ENCODE peak calls at places on chromosomes 7 and 10, in ten cellular contexts. G is GM23338, P is HepG2, H is spleen, C is prostate gland, V is Panc1, B is HL-60, W is endothelial cell of umbilical vein, U is H1, E is breast epithelium. S is an unnamed sample.

GRCh38 chr7:148011753-148012152 is 578.8 kb upstream of the C7orf33 start:
- DNase-seq in P (no peak), V (no peak), G (peak), U (no peak), W (no peak), E (no peak), C (no peak), B (no peak), H (no peak), S (no peak)

GRCh38 chr7:136114966-136115762 is 138.0 kb upstream of the MTPN start:
- DNase-seq in B (peak), E (no peak), C (no peak), V (peak), H (peak), W (peak), P (peak), U (peak), G (peak), S (no peak)

GRCh38 chr7:10121641-10122040 is 852.0 kb upstream of the PHF14 start:
- DNase-seq in V (no peak), G (peak), W (peak), C (no peak), H (no peak), E (no peak), B (no peak), U (no peak), P (no peak), S (no peak)

GRCh38 chr10:84355106-84355505 is 26.7 kb downstream of the CCSER2 start:
- DNase-seq in H (no peak), C (no peak), P (no peak), V (no peak), G (no peak), E (no peak), W (peak), U (no peak), B (no peak), S (no peak)

GRCh38 chr7:75536491-75536890 is 44.4 kb downstream of the SPDYE5 start:
- DNase-seq in C (no peak), G (no peak), B (no peak), U (peak), H (no peak), P (no peak), E (no peak), V (no peak), W (no peak), S (peak)

GRCh38 chr7:39637400-39637799 is 14.0 kb downstream of the RALA start:
- DNase-seq in C (no peak), G (no peak), B (no peak), E (no peak), V (no peak), H (no peak), P (no peak), W (no peak), U (no peak), S (no peak)

GRCh38 chr7:75624134-75624832 is 114.5 kb downstream of the HIP1 start:
- DNase-seq in V (no peak), C (no peak), E (no peak), B (peak), U (no peak), G (no peak), H (peak), W (no peak), P (no peak), S (peak)

GRCh38 chr10:9297580-9297979 is 1243.1 kb downstream of the GATA3 start:
- DNase-seq in P (no peak), G (no peak), H (no peak), W (no peak), V (no peak), C (no peak), U (no peak), B (no peak), E (no peak), S (no peak)

GRCh38 chr10:47364366-47364765 is 16.2 kb downstream of the RBP3 start:
- DNase-seq in B (no peak), E (no peak), G (no peak), H (no peak), W (no peak), C (no peak), P (no peak), U (no peak), V (no peak), S (no peak)

GRCh38 chr7:88302486-88302885 is 4.2 kb downstream of the STEAP4 start:
- DNase-seq in G (no peak), W (no peak), U (no peak), C (no peak), V (no peak), E (no peak), P (no peak), H (no peak), B (no peak), S (no peak)

GRCh38 chr7:29877196-29877595 is 70.9 kb downstream of the WIPF3 start:
- DNase-seq in U (no peak), E (no peak), B (no peak), P (peak), C (no peak), W (no peak), V (no peak), H (no peak), G (no peak), S (no peak)

GRCh38 chr10:109062371-109062770 is 860.9 kb downstream of the XPNPEP1 start:
- DNase-seq in C (no peak), W (no peak), G (no peak), H (no peak), P (no peak), E (no peak), V (no peak), U (no peak), B (no peak), S (no peak)

GRCh38 chr10:96614515-96614914 is 27.7 kb upstream of the TM9SF3 start:
- DNase-seq in P (peak), V (no peak), E (no peak), H (no peak), C (no peak), B (no peak), U (no peak), W (peak), G (no peak), S (no peak)

GRCh38 chr10:13118784-13119133 is 18.8 kb downstream of the OPTN start:
- DNase-seq in B (no peak), W (no peak), H (no peak), E (no peak), G (no peak), U (no peak), V (no peak), P (no peak), C (no peak), S (no peak)

GRCh38 chr10:98357208-98357836 is 57.7 kb downstream of the PYROXD2 start:
- DNase-seq in P (no peak), H (no peak), V (no peak), U (no peak), B (no peak), C (no peak), W (no peak), E (no peak), G (no peak), S (no peak)

GRCh38 chr10:89389254-89389653 is 3.2 kb upstream of the IFIT1 start:
- DNase-seq in B (no peak), H (no peak), E (no peak), W (peak), C (no peak), P (peak), U (no peak), V (no peak), G (peak), S (no peak)

GRCh38 chr7:14835399-14835798 is 67.2 kb downstream of the DGKB start:
- DNase-seq in V (no peak), H (no peak), B (no peak), C (no peak), G (no peak), E (no peak), P (no peak), W (no peak), U (no peak), S (no peak)

GRCh38 chr7:17462059-17462695 is 163.7 kb downstream of the AHR start:
- DNase-seq in E (no peak), W (no peak), C (no peak), V (no peak), B (no peak), P (no peak), U (no peak), G (no peak), H (no peak), S (no peak)

DNA sequence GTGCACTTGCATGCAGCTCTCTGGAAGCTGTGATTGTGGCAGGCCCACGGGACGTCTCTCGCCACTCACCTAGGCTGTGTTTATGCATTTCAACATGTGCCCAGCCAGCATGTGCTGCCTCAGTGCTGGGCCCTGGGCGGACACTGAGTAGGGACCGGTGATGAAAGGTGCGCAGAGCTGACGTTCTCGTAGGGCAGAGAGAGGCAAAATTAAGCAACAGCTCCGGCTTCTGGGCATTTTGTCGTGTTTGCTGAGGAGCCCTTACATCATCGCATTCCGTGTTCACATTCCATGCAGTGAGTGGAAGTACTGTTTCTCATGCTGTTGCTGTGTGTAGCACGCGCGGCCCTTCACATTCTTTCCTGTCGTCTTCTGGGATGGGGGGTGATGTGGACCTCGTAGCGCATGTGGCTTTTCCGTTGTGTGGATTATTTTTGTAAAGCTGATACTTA is 50.5 kb downstream of the PRF1 start:
- DNase-seq in H (no peak), C (no peak), P (peak), G (no peak), B (no peak), W (no peak), V (no peak), E (no peak), U (no peak), S (peak)
- TF ChIP-seq POLR2AphosphoS5 in H (no peak), C (no peak), P (no peak), G (no peak), B (no peak), W (no peak), V (no peak), E (no peak), U (no peak), S (peak)

GRCh38 chr10:104824378-104825006 is 183.4 kb downstream of the SORCS3 start:
- DNase-seq in P (no peak), E (no peak), U (peak), C (peak), H (no peak), B (no peak), W (no peak), G (peak), V (no peak), S (no peak)
- TF ChIP-seq POLR2AphosphoS5 in P (no peak), E (no peak), U (no peak), C (no peak), H (no peak), B (no peak), W (no peak), G (no peak), V (no peak), S (no peak)

GRCh38 chr7:42573904-42574692 is 337.1 kb upstream of the GLI3 start:
- DNase-seq in C (peak), H (no peak), G (no peak), E (no peak), U (no peak), B (no peak), P (no peak), V (no peak), W (no peak), S (no peak)

GRCh38 chr7:42575161-42575560 is 336.7 kb downstream of the C7orf25 start:
- DNase-seq in G (no peak), V (no peak), E (no peak), U (no peak), H (no peak), W (no peak), B (no peak), C (no peak), P (no peak), S (no peak)

GRCh38 chr7:42572561-42572960 is 335.6 kb upstream of the GLI3 start:
- DNase-seq in G (no peak), B (no peak), U (no peak), W (no peak), H (no peak), V (no peak), P (no peak), C (no peak), E (no peak), S (no peak)

GRCh38 chr7:42574693-42575084 is 337.2 kb downstream of the C7orf25 start:
- DNase-seq in H (no peak), W (no peak), C (no peak), U (no peak), P (no peak), V (no peak), B (no peak), G (peak), E (no peak), S (no peak)

GRCh38 chr7:42572046-42572445 is 335.0 kb upstream of the GLI3 start:
- DNase-seq in U (no peak), B (no peak), W (no peak), G (no peak), H (no peak), P (no peak), E (no peak), C (no peak), V (no peak), S (no peak)
- TF ChIP-seq POLR2AphosphoS5 in U (no peak), B (no peak), W (no peak), G (no peak), H (no peak), P (no peak), E (no peak), C (no peak), V (no peak), S (no peak)

DNA sequence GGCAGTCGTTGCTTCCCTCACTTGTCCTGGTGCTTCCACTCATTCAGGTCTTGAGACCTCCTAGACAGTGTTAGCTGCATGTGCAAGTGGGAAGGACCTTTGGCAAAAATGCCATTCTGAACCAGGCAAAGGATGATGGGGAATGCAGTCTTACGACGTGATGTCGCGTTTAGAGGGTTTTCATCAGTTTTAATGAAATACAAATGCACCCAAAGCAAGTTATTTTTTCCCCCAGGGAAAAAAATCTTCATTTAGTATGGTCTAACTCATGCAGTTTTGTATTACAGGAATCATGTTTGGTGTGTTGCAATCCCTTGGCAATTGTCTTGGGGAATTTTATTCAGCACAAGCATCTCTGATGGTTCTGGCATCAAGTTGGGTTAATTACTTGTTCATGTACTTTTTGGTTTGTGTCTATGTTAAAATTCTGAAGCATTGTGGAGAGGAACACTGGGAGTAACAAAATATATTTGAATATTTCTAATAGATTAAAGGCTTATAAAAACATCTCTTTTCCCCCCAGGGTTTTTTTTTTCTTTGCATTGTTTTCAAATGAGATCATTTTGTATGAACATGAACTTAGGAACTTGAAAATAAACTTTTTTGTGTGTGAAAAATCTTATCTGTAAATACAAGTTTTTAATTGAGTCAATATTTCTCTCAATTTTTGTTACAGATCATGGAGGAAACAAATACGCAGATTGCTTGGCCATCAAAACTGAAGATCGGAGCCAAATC is 188.9 kb downstream of the BICC1 start:
- DNase-seq in V (no peak), P (no peak), G (no peak), B (no peak), H (no peak), E (no peak), W (no peak), C (no peak), U (no peak), S (no peak)
- TF ChIP-seq POLR2AphosphoS5 in V (no peak), P (no peak), G (no peak), B (no peak), H (no peak), E (no peak), W (no peak), C (no peak), U (no peak), S (no peak)

GRCh38 chr10:122462533-122463465 is 1.4 kb downstream of the HTRA1 start:
- DNase-seq in B (no peak), H (no peak), G (no peak), P (no peak), C (peak), E (no peak), U (peak), W (peak), V (no peak), S (peak)

GRCh38 chr10:122459586-122460273 is 1.6 kb upstream of the HTRA1 start:
- DNase-seq in B (no peak), P (no peak), W (no peak), G (no peak), E (no peak), U (no peak), C (no peak), V (no peak), H (no peak), S (no peak)

GRCh38 chr10:122461729-122462532 is 578 bp downstream of the HTRA1 start:
- DNase-seq in E (no peak), B (no peak), H (no peak), W (peak), U (peak), C (peak), V (no peak), G (peak), P (no peak), S (no peak)

GRCh38 chr10:122460891-122461293 is 461 bp upstream of the HTRA1 start:
- DNase-seq in P (no peak), W (peak), C (no peak), H (no peak), V (no peak), U (no peak), E (no peak), B (no peak), G (no peak), S (no peak)

DNA sequence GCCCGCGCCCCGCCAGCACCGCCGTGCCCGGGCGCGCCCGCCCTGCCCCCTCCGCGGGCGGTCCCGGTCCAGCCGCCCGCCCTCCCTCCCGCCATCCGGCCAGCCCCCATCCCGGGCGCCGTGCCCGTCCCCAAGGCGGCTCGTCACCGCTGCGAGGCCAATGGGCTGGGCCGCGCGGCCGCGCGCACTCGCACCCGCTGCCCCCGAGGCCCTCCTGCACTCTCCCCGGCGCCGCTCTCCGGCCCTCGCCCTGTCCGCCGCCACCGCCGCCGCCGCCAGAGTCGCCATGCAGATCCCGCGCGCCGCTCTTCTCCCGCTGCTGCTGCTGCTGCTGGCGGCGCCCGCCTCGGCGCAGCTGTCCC is at the start of gene HTRA1:
- DNase-seq in H (no peak), W (peak), E (peak), V (no peak), P (no peak), G (peak), B (no peak), U (no peak), C (peak), S (peak)
- TF ChIP-seq POLR2AphosphoS5 in H (no peak), W (peak), E (no peak), V (no peak), P (no peak), G (no peak), B (no peak), U (no peak), C (no peak), S (peak)

GRCh38 chr10:75466016-75466415 is 34.6 kb downstream of the LRMDA start:
- DNase-seq in B (no peak), G (no peak), H (no peak), W (no peak), V (no peak), P (no peak), U (no peak), E (no peak), C (no peak), S (no peak)

GRCh38 chr10:75470901-75471300 is 39.5 kb downstream of the LRMDA start:
- DNase-seq in V (no peak), U (no peak), P (no peak), H (no peak), G (no peak), W (no peak), E (no peak), B (no peak), C (no peak), S (no peak)

GRCh38 chr10:75466886-75467285 is 35.5 kb downstream of the LRMDA start:
- DNase-seq in W (no peak), V (no peak), C (no peak), H (no peak), G (no peak), B (no peak), P (no peak), U (no peak), E (no peak), S (no peak)

GRCh38 chr10:75468612-75469011 is 37.2 kb downstream of the LRMDA start:
- DNase-seq in C (no peak), V (no peak), G (no peak), B (no peak), W (no peak), U (no peak), H (no peak), E (no peak), P (no peak), S (peak)

DNA sequence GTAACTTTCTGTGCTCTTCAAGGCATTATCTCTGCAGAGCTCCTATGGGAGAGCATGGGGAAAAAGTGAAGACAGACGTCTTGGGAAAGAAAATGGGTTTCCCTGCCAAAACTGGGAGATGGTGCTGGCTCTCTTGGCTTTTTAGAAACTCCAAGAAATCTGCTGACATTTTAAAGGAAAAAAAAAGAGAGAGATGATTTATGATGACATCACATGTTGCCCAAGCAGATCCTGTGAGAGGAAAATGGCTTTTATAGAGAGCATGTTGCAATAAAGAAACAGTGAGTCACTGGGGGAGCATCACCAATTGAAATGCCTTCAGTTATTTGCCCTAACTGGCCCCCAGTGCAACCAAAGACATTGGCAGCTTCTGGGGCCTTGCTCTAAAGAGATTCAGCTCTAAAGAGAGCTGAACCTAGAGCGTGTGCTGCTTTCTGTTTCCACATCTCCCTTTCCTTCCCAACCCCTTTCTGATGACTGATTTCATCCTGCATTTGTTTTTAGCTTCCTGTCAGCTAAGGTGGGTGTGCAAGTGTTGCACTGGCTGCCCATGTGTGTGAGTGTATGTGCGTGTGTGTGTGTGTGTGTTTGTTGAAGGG is 37.7 kb downstream of the LRMDA start:
- DNase-seq in G (no peak), B (peak), V (no peak), P (peak), C (peak), H (no peak), W (peak), E (no peak), U (no peak), S (peak)
- TF ChIP-seq POLR2AphosphoS5 in G (no peak), B (no peak), V (no peak), P (no peak), C (peak), H (peak), W (no peak), E (peak), U (no peak), S (peak)

DNA sequence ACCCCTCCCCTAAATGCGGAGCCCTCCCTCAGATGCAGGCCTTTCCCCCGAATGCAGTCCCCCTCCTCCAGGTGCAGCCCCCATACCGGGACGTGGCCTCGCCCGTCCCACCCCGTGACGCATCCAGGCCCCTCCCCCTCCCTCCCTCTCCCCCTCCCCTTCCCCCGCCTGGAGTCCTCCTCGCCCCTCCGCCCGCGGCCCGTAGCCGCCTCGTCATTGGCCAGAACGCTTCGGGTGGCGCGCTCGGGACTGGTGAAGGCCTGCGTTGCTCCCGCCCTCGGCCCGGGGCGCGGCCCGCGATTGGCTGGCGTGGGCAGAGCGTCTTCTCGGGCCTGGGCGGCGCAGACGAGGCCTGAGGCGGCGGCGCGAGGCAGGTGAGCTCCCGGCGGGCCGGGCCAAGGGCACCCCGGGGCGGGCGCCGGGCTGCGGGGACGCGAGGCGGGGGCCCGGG is 16.0 kb upstream of the SUN1 start:
- DNase-seq in W (peak), U (peak), V (peak), E (peak), B (peak), H (peak), G (peak), P (peak), C (peak), S (peak)
- TF ChIP-seq POLR2AphosphoS5 in W (peak), U (peak), V (peak), E (peak), B (no peak), H (peak), G (peak), P (no peak), C (peak), S (peak)

S was measured in sigmoid colon.